ENCODE peak calls at places on chromosomes 11 and 22, in ten cellular contexts. One of them, this sample, is unnamed.

GRCh38 chr11:12103411-12104225 is 6.8 kb upstream of the MICAL2 start:
- DNase-seq in HuH-7.5: no peak
- DNase-seq in NCI-H1092 treated with DMSO at 0.1 percent for 48 hours: no peak
- DNase-seq in naive thymus-derived CD8-positive, alpha-beta T cell: no peak
- DNase-seq in trophoblast cell: peak
- DNase-seq in ELR: no peak
- DNase-seq in fibroblast of the conjunctiva: no peak
- DNase-seq in MV-4-11: no peak
- DNase-seq in upper lobe of right lung: no peak
- DNase-seq in ELF-1: peak
- DNase-seq in this sample: no peak

GRCh38 chr11:15841898-15842297 is 514.4 kb downstream of the SOX6 start:
- DNase-seq in naive thymus-derived CD8-positive, alpha-beta T cell: no peak
- DNase-seq in upper lobe of right lung: no peak
- DNase-seq in HuH-7.5: no peak
- DNase-seq in NCI-H1092 treated with DMSO at 0.1 percent for 48 hours: no peak
- DNase-seq in fibroblast of the conjunctiva: no peak
- DNase-seq in ELF-1: no peak
- DNase-seq in trophoblast cell: no peak
- DNase-seq in ELR: no peak
- DNase-seq in MV-4-11: no peak
- DNase-seq in this sample: no peak

GRCh38 chr11:124075841-124076571 is 34.9 kb upstream of the OR10G7 start:
- DNase-seq in naive thymus-derived CD8-positive, alpha-beta T cell: no peak
- DNase-seq in NCI-H1092 treated with DMSO at 0.1 percent for 48 hours: peak
- DNase-seq in MV-4-11: no peak
- DNase-seq in fibroblast of the conjunctiva: no peak
- DNase-seq in trophoblast cell: peak
- DNase-seq in ELR: peak
- DNase-seq in upper lobe of right lung: peak
- DNase-seq in HuH-7.5: no peak
- DNase-seq in ELF-1: peak
- DNase-seq in this sample: peak

GRCh38 chr11:132804258-132804657 is 728.0 kb downstream of the OPCML start:
- DNase-seq in ELR: no peak
- DNase-seq in fibroblast of the conjunctiva: no peak
- DNase-seq in upper lobe of right lung: no peak
- DNase-seq in MV-4-11: no peak
- DNase-seq in naive thymus-derived CD8-positive, alpha-beta T cell: no peak
- DNase-seq in NCI-H1092 treated with DMSO at 0.1 percent for 48 hours: no peak
- DNase-seq in trophoblast cell: no peak
- DNase-seq in HuH-7.5: no peak
- DNase-seq in ELF-1: no peak
- DNase-seq in this sample: no peak

GRCh38 chr11:99670268-99670667 is 649.5 kb downstream of the CNTN5 start:
- DNase-seq in HuH-7.5: no peak
- DNase-seq in ELR: no peak
- DNase-seq in fibroblast of the conjunctiva: no peak
- DNase-seq in upper lobe of right lung: no peak
- DNase-seq in naive thymus-derived CD8-positive, alpha-beta T cell: no peak
- DNase-seq in MV-4-11: no peak
- DNase-seq in ELF-1: no peak
- DNase-seq in NCI-H1092 treated with DMSO at 0.1 percent for 48 hours: no peak
- DNase-seq in trophoblast cell: no peak
- DNase-seq in this sample: no peak

GRCh38 chr11:131311746-131312145 is 58.7 kb upstream of the NTM start:
- DNase-seq in HuH-7.5: no peak
- DNase-seq in fibroblast of the conjunctiva: no peak
- DNase-seq in trophoblast cell: no peak
- DNase-seq in naive thymus-derived CD8-positive, alpha-beta T cell: no peak
- DNase-seq in ELF-1: no peak
- DNase-seq in upper lobe of right lung: no peak
- DNase-seq in ELR: no peak
- DNase-seq in NCI-H1092 treated with DMSO at 0.1 percent for 48 hours: peak
- DNase-seq in MV-4-11: no peak
- DNase-seq in this sample: no peak

GRCh38 chr11:87290304-87290922 is 252.7 kb downstream of the TMEM135 start:
- DNase-seq in trophoblast cell: peak
- DNase-seq in ELR: peak
- DNase-seq in MV-4-11: peak
- DNase-seq in upper lobe of right lung: no peak
- DNase-seq in ELF-1: no peak
- DNase-seq in naive thymus-derived CD8-positive, alpha-beta T cell: peak
- DNase-seq in NCI-H1092 treated with DMSO at 0.1 percent for 48 hours: peak
- DNase-seq in HuH-7.5: peak
- DNase-seq in fibroblast of the conjunctiva: peak
- DNase-seq in this sample: no peak

GRCh38 chr11:125916683-125917337 is 12.5 kb downstream of the DDX25 start:
- DNase-seq in NCI-H1092 treated with DMSO at 0.1 percent for 48 hours: no peak
- DNase-seq in upper lobe of right lung: no peak
- DNase-seq in trophoblast cell: no peak
- DNase-seq in ELR: no peak
- DNase-seq in MV-4-11: no peak
- DNase-seq in ELF-1: no peak
- DNase-seq in HuH-7.5: no peak
- DNase-seq in fibroblast of the conjunctiva: no peak
- DNase-seq in naive thymus-derived CD8-positive, alpha-beta T cell: no peak
- DNase-seq in this sample: no peak

GRCh38 chr11:102666331-102666957 is 39.1 kb downstream of the MMP27 start:
- DNase-seq in fibroblast of the conjunctiva: peak
- DNase-seq in trophoblast cell: peak
- DNase-seq in ELF-1: peak
- DNase-seq in HuH-7.5: peak
- DNase-seq in ELR: peak
- DNase-seq in NCI-H1092 treated with DMSO at 0.1 percent for 48 hours: peak
- DNase-seq in upper lobe of right lung: no peak
- DNase-seq in MV-4-11: peak
- DNase-seq in naive thymus-derived CD8-positive, alpha-beta T cell: peak
- DNase-seq in this sample: peak

GRCh38 chr22:32535531-32536190 is 61.0 kb downstream of the FBXO7 start:
- DNase-seq in ELF-1: no peak
- DNase-seq in trophoblast cell: no peak
- DNase-seq in upper lobe of right lung: no peak
- DNase-seq in naive thymus-derived CD8-positive, alpha-beta T cell: no peak
- DNase-seq in MV-4-11: no peak
- DNase-seq in HuH-7.5: no peak
- DNase-seq in NCI-H1092 treated with DMSO at 0.1 percent for 48 hours: no peak
- DNase-seq in ELR: no peak
- DNase-seq in fibroblast of the conjunctiva: no peak
- DNase-seq in this sample: no peak

GRCh38 chr11:94583885-94584500 is 16.8 kb downstream of the PIWIL4 start:
- DNase-seq in naive thymus-derived CD8-positive, alpha-beta T cell: no peak
- DNase-seq in NCI-H1092 treated with DMSO at 0.1 percent for 48 hours: no peak
- DNase-seq in fibroblast of the conjunctiva: no peak
- DNase-seq in ELR: no peak
- DNase-seq in ELF-1: no peak
- DNase-seq in HuH-7.5: no peak
- DNase-seq in MV-4-11: peak
- DNase-seq in trophoblast cell: peak
- DNase-seq in upper lobe of right lung: no peak
- DNase-seq in this sample: no peak

This sample was measured in Caco-2.